ENCODE peak calls at places on chromosomes 3 and 15, in five cellular contexts. A is stimulated activated CD4-positive, alpha-beta T cell treated with anti-CD3 and anti-CD28 coated beads, Interleukin-4, amount 100 ng/mL, for 48 hours; O is NCI-H748 treated with DMSO at 0.1 percent for 48 hours; T is CD4-positive, alpha-beta T cell; D is amniotic stem cell. Y is an unnamed sample.
A peak's percentile ranks its signal among the peaks of the same experiment; 100 is the strongest.

GRCh38 chr15:80076321-80077318 is 17.1 kb downstream of the ZFAND6 start:
- DNase-seq in T (no peak), O (no peak), D (no peak), A (no peak), Y (no peak)

GRCh38 chr3:19348500-19348899 is 200.2 kb downstream of the KCNH8 start:
- DNase-seq in O (no peak), T (no peak), D (no peak), A (no peak), Y (no peak)

GRCh38 chr3:46312996-46313395 is 40.9 kb upstream of the CCR2 start:
- DNase-seq in T (no peak), A (no peak), D (no peak), O (no peak), Y (no peak)

GRCh38 chr3:56837196-56837955 is 35.6 kb upstream of the ARHGEF3 start:
- DNase-seq in D (no peak), A (no peak), O (no peak), T (no peak), Y (no peak)

GRCh38 chr15:78684645-78685044 is 43.6 kb upstream of the CHRNB4 start:
- DNase-seq in A (no peak), T (no peak), O (no peak), D (no peak), Y (no peak)

GRCh38 chr3:54427501-54427900 is 305.1 kb downstream of the CACNA2D3 start:
- DNase-seq in T (no peak), A (no peak), O (peak; percentile 74), D (no peak), Y (no peak)

GRCh38 chr3:177185035-177185574 is 12.2 kb downstream of the TBL1XR1 start:
- DNase-seq in O (no peak), D (no peak), T (no peak), A (no peak), Y (no peak)

GRCh38 chr15:70605606-70606410 is 157.6 kb downstream of the UACA start:
- DNase-seq in T (no peak), A (no peak), O (no peak), D (no peak), Y (no peak)

GRCh38 chr3:21435871-21436270 is 315.1 kb downstream of the ZNF385D start:
- DNase-seq in A (no peak), O (no peak), D (peak; percentile 83), T (no peak), Y (no peak)

GRCh38 chr3:38548154-38548931 is 52.2 kb downstream of the EXOG start:
- DNase-seq in D (no peak), A (no peak), T (no peak), O (no peak), Y (no peak)

GRCh38 chr3:196220587-196220986 is 4.3 kb downstream of the SLC51A start:
- DNase-seq in A (no peak), D (no peak), O (no peak), T (no peak), Y (no peak)

GRCh38 chr3:152113413-152113812 is 155.3 kb upstream of the MBNL1 start:
- DNase-seq in O (no peak), T (no peak), D (no peak), A (no peak), Y (no peak)